ENCODE peak calls at places on chromosomes 13 and 19, in nine cellular contexts. I is cardiac fibroblast, Y is GM06990, Z is Panc1, J is kidney, T is lower leg skin, P is colonic mucosa, U is astrocyte of the spinal cord, K is lower lobe of right lung. O is an unnamed sample.

GRCh38 chr19:2800506-2800905 is 15.2 kb downstream of the THOP1 start:
- DNase-seq in I (no peak), Y (no peak), Z (no peak), J (peak), T (no peak), P (no peak), U (no peak), K (no peak), O (no peak)

GRCh38 chr19:33441828-33442227 is 68.3 kb downstream of the CEBPG start:
- DNase-seq in I (no peak), Y (no peak), Z (no peak), J (peak), T (peak), P (no peak), U (no peak), K (peak), O (no peak)

GRCh38 chr19:1675633-1676350 is 23.4 kb upstream of the TCF3 start:
- DNase-seq in I (no peak), Y (no peak), Z (no peak), J (no peak), T (no peak), P (no peak), U (no peak), K (no peak), O (no peak)

GRCh38 chr19:49327878-49328544 is 3.0 kb upstream of the SLC6A16 start:
- DNase-seq in I (peak), Y (no peak), Z (no peak), J (no peak), T (no peak), P (peak), U (no peak), K (no peak), O (no peak)

GRCh38 chr19:15448778-15449619 is 757 bp downstream of the WIZ start:
- DNase-seq in I (no peak), Y (peak), Z (no peak), J (peak), T (no peak), P (no peak), U (no peak), K (no peak), O (no peak)

GRCh38 chr13:101492251-101492910 is 39.9 kb downstream of the ITGBL1 start:
- DNase-seq in I (peak), Y (no peak), Z (no peak), J (no peak), T (no peak), P (no peak), U (peak), K (no peak), O (no peak)

GRCh38 chr13:31052478-31052877 is 109.2 kb downstream of the HSPH1 start:
- DNase-seq in I (no peak), Y (no peak), Z (no peak), J (no peak), T (peak), P (no peak), U (no peak), K (no peak), O (no peak)

GRCh38 chr19:4633140-4633967 is 6.0 kb upstream of the TNFAIP8L1 start:
- DNase-seq in I (peak), Y (no peak), Z (peak), J (peak), T (no peak), P (peak), U (peak), K (peak), O (peak)

GRCh38 chr13:49455016-49455398 is 10.9 kb downstream of the SETDB2 start:
- DNase-seq in I (no peak), Y (no peak), Z (no peak), J (no peak), T (no peak), P (no peak), U (no peak), K (no peak), O (no peak)

GRCh38 chr13:48353590-48353989 is 50.0 kb downstream of the RB1 start:
- DNase-seq in I (no peak), Y (no peak), Z (no peak), J (no peak), T (no peak), P (no peak), U (no peak), K (no peak), O (no peak)

GRCh38 chr13:71156550-71156949 is 710.5 kb downstream of the DACH1 start:
- DNase-seq in I (no peak), Y (no peak), Z (no peak), J (peak), T (no peak), P (no peak), U (no peak), K (no peak), O (no peak)

GRCh38 chr19:53156888-53157287 is 2.0 kb downstream of the ZNF347 start:
- DNase-seq in I (no peak), Y (no peak), Z (no peak), J (no peak), T (no peak), P (no peak), U (no peak), K (no peak), O (no peak)

GRCh38 chr13:105952233-105952767 is 583.2 kb downstream of the EFNB2 start:
- DNase-seq in I (no peak), Y (no peak), Z (no peak), J (no peak), T (no peak), P (no peak), U (no peak), K (no peak), O (no peak)

GRCh38 chr19:49468746-49469447 is 5.1 kb upstream of the FLT3LG start:
- DNase-seq in I (peak), Y (peak), Z (no peak), J (no peak), T (peak), P (peak), U (peak), K (no peak), O (no peak)

GRCh38 chr13:46639033-46639981 is 86.3 kb downstream of the LRCH1 start:
- DNase-seq in I (no peak), Y (peak), Z (no peak), J (no peak), T (no peak), P (no peak), U (no peak), K (no peak), O (peak)

GRCh38 chr19:4369109-4369887 is 25.9 kb downstream of the MPND start:
- DNase-seq in I (no peak), Y (peak), Z (no peak), J (peak), T (peak), P (peak), U (peak), K (peak), O (no peak)

GRCh38 chr19:42051166-42052115 is 18.6 kb downstream of the GRIK5 start:
- DNase-seq in I (no peak), Y (no peak), Z (no peak), J (no peak), T (no peak), P (no peak), U (no peak), K (no peak), O (no peak)

GRCh38 chr13:48748681-48749080 is 95.0 kb downstream of the CYSLTR2 start:
- DNase-seq in I (peak), Y (no peak), Z (no peak), J (no peak), T (no peak), P (no peak), U (no peak), K (no peak), O (no peak)

GRCh38 chr19:49149652-49150105 is 5.5 kb downstream of the HRC start:
- DNase-seq in I (peak), Y (no peak), Z (no peak), J (peak), T (peak), P (peak), U (peak), K (peak), O (no peak)

GRCh38 chr13:51494151-51494550 is 41.3 kb upstream of the INTS6 start:
- DNase-seq in I (peak), Y (no peak), Z (no peak), J (no peak), T (no peak), P (no peak), U (peak), K (no peak), O (peak)

GRCh38 chr13:94431569-94431968 is 47.9 kb downstream of the DCT start:
- DNase-seq in I (peak), Y (no peak), Z (no peak), J (no peak), T (no peak), P (no peak), U (no peak), K (no peak), O (no peak)

GRCh38 chr19:4639531-4640246 is 373 bp downstream of the TNFAIP8L1 start:
- DNase-seq in I (no peak), Y (peak), Z (no peak), J (peak), T (peak), P (peak), U (no peak), K (peak), O (no peak)

GRCh38 chr13:99969934-99970760 is 1.4 kb downstream of the ZIC5 start:
- DNase-seq in I (no peak), Y (no peak), Z (no peak), J (peak), T (no peak), P (peak), U (peak), K (no peak), O (no peak)
- H3K4me3 ChIP-seq in I (no peak), Y (peak), Z (peak), J (no peak), T (no peak), P (peak), U (peak), K (peak), O (no peak)

GRCh38 chr13:76903544-76904162 is 17.4 kb upstream of the KCTD12 start:
- DNase-seq in I (peak), Y (peak), Z (peak), J (no peak), T (peak), P (peak), U (peak), K (peak), O (no peak)
- TF ChIP-seq CTCF in I (peak), Y (peak), Z (peak), J (peak), T (no peak), P (peak), U (peak), K (peak), O (peak)

GRCh38 chr13:41058229-41059070 is 2.9 kb upstream of the WBP4 start:
- DNase-seq in I (no peak), Y (no peak), Z (no peak), J (no peak), T (no peak), P (no peak), U (no peak), K (no peak), O (no peak)
- H3K4me3 ChIP-seq in I (peak), Y (no peak), Z (peak), J (peak), T (peak), P (peak), U (peak), K (peak), O (peak)

DNA sequence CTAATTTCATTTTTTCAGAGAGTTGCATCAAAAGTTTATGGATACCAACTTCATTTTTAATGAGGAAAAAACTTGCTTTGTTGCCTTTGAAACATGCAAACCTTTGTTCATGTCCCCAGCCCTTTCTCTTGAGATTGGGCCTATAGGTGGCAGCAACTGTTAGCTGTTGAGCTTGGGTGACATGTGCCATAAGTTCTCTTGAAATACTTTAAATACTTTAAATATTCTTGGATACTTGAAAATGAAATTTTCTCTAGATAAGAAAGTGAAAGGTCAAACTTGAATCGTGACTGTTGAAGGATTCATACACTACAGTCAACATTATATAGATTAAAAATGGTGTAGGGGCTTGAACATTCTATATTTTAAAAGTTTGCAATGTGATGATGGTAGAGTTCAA is 294.9 kb downstream of the NDFIP2 start:
- DNase-seq in I (peak), Y (no peak), Z (peak), J (no peak), T (no peak), P (peak), U (peak), K (no peak), O (no peak)
- TF ChIP-seq CTCF in I (peak), Y (peak), Z (peak), J (peak), T (no peak), P (peak), U (peak), K (peak), O (peak)

DNA sequence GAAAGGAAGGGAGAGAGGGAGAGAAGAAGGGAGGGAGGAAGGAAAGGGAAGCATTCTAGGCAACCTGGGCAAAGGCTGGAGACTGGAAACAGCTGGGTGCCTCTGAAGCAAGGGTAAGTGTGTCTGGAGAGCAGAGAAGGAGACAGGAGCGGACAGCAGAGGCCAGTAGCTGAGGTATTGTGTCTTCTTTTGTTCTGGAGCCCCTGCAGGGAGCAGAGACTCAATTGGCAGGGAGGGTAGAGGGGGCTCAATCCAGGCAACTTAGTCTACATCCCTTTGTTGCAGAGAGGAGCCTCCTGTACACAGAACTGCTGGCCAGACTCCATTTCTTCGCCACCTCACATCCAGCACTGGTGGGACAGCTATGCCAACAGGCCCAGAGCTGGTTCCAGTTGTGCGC is 53.2 kb downstream of the NWD1 start:
- DNase-seq in I (no peak), Y (no peak), Z (no peak), J (no peak), T (no peak), P (no peak), U (no peak), K (no peak), O (no peak)
- H3K4me3 ChIP-seq in I (no peak), Y (no peak), Z (no peak), J (no peak), T (no peak), P (no peak), U (no peak), K (no peak), O (no peak)

GRCh38 chr13:23817136-23817535 is 72.1 kb downstream of the MIPEP start:
- DNase-seq in I (no peak), Y (no peak), Z (no peak), J (no peak), T (no peak), P (no peak), U (no peak), K (no peak), O (no peak)
- TF ChIP-seq CTCF in I (no peak), Y (no peak), Z (no peak), J (no peak), T (no peak), P (no peak), U (no peak), K (no peak), O (no peak)

GRCh38 chr13:96091932-96092253 is 2.0 kb downstream of the HS6ST3 start:
- DNase-seq in I (no peak), Y (no peak), Z (no peak), J (no peak), T (no peak), P (no peak), U (no peak), K (no peak), O (no peak)
- H3K4me3 ChIP-seq in I (no peak), Y (no peak), Z (no peak), J (peak), T (no peak), P (no peak), U (no peak), K (no peak), O (no peak)

GRCh38 chr13:81539643-81540150 is 1198.8 kb upstream of the SPRY2 start:
- DNase-seq in I (no peak), Y (no peak), Z (no peak), J (no peak), T (no peak), P (no peak), U (no peak), K (no peak), O (no peak)

GRCh38 chr13:81540777-81541176 is 1199.9 kb upstream of the SPRY2 start:
- DNase-seq in I (peak), Y (no peak), Z (no peak), J (no peak), T (no peak), P (no peak), U (peak), K (no peak), O (no peak)
- TF ChIP-seq CTCF in I (peak), Y (no peak), Z (peak), J (peak), T (no peak), P (no peak), U (peak), K (peak), O (peak)